ENCODE peak calls at places on chromosomes 1 and 21, in four cellular contexts. I is mesendoderm, M is neuronal stem cell, N is H1. E is an unnamed sample.

GRCh38 chr1:6907201-6907600 is 121.9 kb downstream of the CAMTA1 start:
- DNase-seq in I (no peak), M (no peak), N (no peak), E (peak; percentile 25)

GRCh38 chr1:221002601-221003000 is 123.4 kb downstream of the HLX start:
- DNase-seq in I (no peak), M (no peak), N (no peak), E (no peak)

GRCh38 chr1:115275216-115275615 is 62.8 kb downstream of the NGF start:
- DNase-seq in I (peak; percentile 65), M (no peak), N (no peak), E (no peak)

GRCh38 chr1:31694069-31694909 is 9.5 kb downstream of the COL16A1 start:
- DNase-seq in I (peak; percentile 59), M (no peak), N (no peak), E (no peak)

GRCh38 chr21:46661211-46661625 is 25.7 kb downstream of the PRMT2 start:
- DNase-seq in I (peak; percentile 90), M (peak; percentile 74), N (peak; percentile 61), E (peak; percentile 80)

GRCh38 chr1:100950776-100951175 is 54.9 kb downstream of the SLC30A7 start:
- DNase-seq in I (peak; percentile 54), M (peak; percentile 24), N (no peak), E (peak; percentile 32)

GRCh38 chr1:80153762-80154555 is 1147.4 kb upstream of the ADGRL4 start:
- DNase-seq in I (peak; percentile 29), M (no peak), N (no peak), E (peak; percentile 49)

GRCh38 chr1:2629627-2630497 is 3.0 kb downstream of the MMEL1 start:
- DNase-seq in I (no peak), M (no peak), N (no peak), E (no peak)

GRCh38 chr1:212762839-212763238 is 28.7 kb downstream of the NSL1 start:
- DNase-seq in I (no peak), M (no peak), N (no peak), E (no peak)

GRCh38 chr1:112533029-112533428 is 24.3 kb downstream of the WNT2B start:
- DNase-seq in I (peak; percentile 52), M (no peak), N (no peak), E (no peak)

GRCh38 chr21:39363607-39364555 is 15.0 kb upstream of the HMGN1 start:
- DNase-seq in I (peak; percentile 72), M (no peak), N (no peak), E (no peak)

GRCh38 chr1:208185801-208186201 is 58.4 kb downstream of the PLXNA2 start:
- DNase-seq in I (no peak), M (no peak), N (no peak), E (no peak)

GRCh38 chr1:213678753-213679152 is 309.0 kb upstream of the PROX1 start:
- DNase-seq in I (no peak), M (no peak), N (no peak), E (no peak)

GRCh38 chr1:152111515-152111968 is 3.7 kb downstream of the TCHH start:
- DNase-seq in I (peak; percentile 84), M (peak; percentile 23), N (no peak), E (peak; percentile 82)

GRCh38 chr1:232904566-232904965 is 45.8 kb upstream of the NTPCR start:
- DNase-seq in I (peak; percentile 44), M (no peak), N (no peak), E (no peak)

GRCh38 chr1:163824490-163824889 is 502.7 kb downstream of the NUF2 start:
- DNase-seq in I (peak; percentile 12), M (no peak), N (no peak), E (no peak)

GRCh38 chr1:207964195-207964966 is 53.5 kb upstream of the CD34 start:
- DNase-seq in I (no peak), M (no peak), N (no peak), E (no peak)

GRCh38 chr1:81174811-81175476 is 625.8 kb upstream of the ADGRL2 start:
- DNase-seq in I (peak; percentile 53), M (no peak), N (no peak), E (no peak)

GRCh38 chr1:180841460-180841859 is 71.2 kb upstream of the KIAA1614 start:
- DNase-seq in I (no peak), M (no peak), N (no peak), E (no peak)

GRCh38 chr1:245301162-245301580 is 146.4 kb downstream of the KIF26B start:
- DNase-seq in I (no peak), M (no peak), N (no peak), E (no peak)

GRCh38 chr1:71829346-71829745 is 453.0 kb downstream of the NEGR1 start:
- DNase-seq in I (no peak), M (no peak), N (no peak), E (no peak)

GRCh38 chr1:109530457-109531204 is 9.0 kb upstream of the GPR61 start:
- DNase-seq in I (no peak), M (no peak), N (no peak), E (no peak)

GRCh38 chr1:161351482-161351881 is 16.2 kb downstream of the CFAP126 start:
- DNase-seq in I (no peak), M (no peak), N (no peak), E (no peak)

GRCh38 chr1:67372136-67372535 is 58.1 kb downstream of the SERBP1 start:
- DNase-seq in I (no peak), M (no peak), N (no peak), E (no peak)

GRCh38 chr1:153805929-153806750 is 30.9 kb downstream of the SLC27A3 start:
- DNase-seq in I (no peak), M (no peak), N (no peak), E (no peak)

GRCh38 chr1:153805042-153805745 is 30.0 kb downstream of the SLC27A3 start:
- DNase-seq in I (no peak), M (no peak), N (no peak), E (no peak)

GRCh38 chr1:153803479-153804056 is 28.4 kb downstream of the SLC27A3 start:
- DNase-seq in I (no peak), M (no peak), N (no peak), E (no peak)

GRCh38 chr1:153801786-153802697 is 26.8 kb downstream of the SLC27A3 start:
- DNase-seq in I (no peak), M (no peak), N (no peak), E (no peak)

DNA sequence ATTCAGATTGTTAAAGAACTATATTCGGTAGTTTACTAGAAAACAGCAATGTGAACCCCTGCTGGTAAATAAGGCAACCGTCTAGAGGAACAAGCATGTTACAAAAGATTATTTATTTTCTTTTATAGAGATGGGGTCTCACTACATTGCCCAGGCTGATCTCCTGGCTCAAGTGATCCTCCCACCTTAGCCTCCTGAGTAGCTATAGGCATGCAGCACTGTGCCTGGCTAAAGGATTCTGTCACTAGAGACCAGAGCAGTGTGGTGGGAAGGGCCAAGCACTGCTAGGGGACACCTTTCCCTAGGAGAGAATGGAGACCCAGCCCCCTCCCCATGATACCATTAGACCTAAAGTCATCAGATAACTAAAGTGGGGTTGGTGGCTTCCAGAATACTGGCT is 28.9 kb downstream of the SLC27A3 start:
- DNase-seq in I (no peak), M (no peak), N (no peak), E (no peak)
- H3K27ac ChIP-seq in I (no peak overlapping the region), M (no peak overlapping the region), N (no peak overlapping the region), E (no peak overlapping the region)

GRCh38 chr1:35574655-35575400 is 1.7 kb downstream of the TFAP2E start:
- DNase-seq in I (peak; percentile 65), M (no peak), N (no peak), E (no peak)

GRCh38 chr1:35573776-35574654 is 901 bp downstream of the TFAP2E start:
- DNase-seq in I (no peak), M (no peak), N (no peak), E (no peak)

GRCh38 chr1:35576061-35576765 is 3.1 kb downstream of the TFAP2E start:
- DNase-seq in I (peak; percentile 74), M (no peak), N (no peak), E (no peak)

GRCh38 chr1:35575401-35575958 is 2.4 kb downstream of the TFAP2E start:
- DNase-seq in I (no peak), M (no peak), N (no peak), E (no peak)

GRCh38 chr1:35577071-35577998 is 4.2 kb downstream of the TFAP2E start:
- DNase-seq in I (peak; percentile 70), M (no peak), N (no peak), E (peak; percentile 72)
- H2BK5ac ChIP-seq in I (no peak overlapping the region), M (peak overlapping the region; percentile 91), N (peak overlapping the region; percentile 44), E (no peak overlapping the region)

DNA sequence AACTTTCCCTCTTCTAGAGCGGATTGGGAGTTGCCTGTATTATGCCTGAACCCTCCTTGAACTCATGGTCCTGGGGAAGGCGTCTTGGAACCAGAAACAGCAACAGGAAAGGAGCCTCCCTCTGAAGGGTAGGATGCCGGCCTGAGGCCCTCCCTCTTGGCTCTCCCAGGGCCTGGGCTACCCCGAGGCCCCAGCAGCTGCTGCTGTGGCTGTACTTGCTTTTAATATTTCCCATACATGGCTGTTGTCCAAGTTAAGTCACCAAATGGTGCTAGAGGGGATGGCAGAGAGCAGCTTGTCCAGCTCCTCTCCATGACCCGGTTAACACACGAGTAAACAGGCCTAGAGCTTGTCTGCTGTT is 10.5 kb downstream of the CHRNB2 start:
- DNase-seq in I (no peak), M (no peak), N (no peak), E (no peak)
- H2AK5ac ChIP-seq in I (no peak overlapping the region), M (no peak overlapping the region), N (no peak overlapping the region), E (no peak overlapping the region)

GRCh38 chr1:9057851-9058250 is 11.6 kb downstream of the SLC2A5 start:
- DNase-seq in I (no peak), M (no peak), N (no peak), E (no peak)
- H3K27ac ChIP-seq in I (no peak overlapping the region), M (no peak overlapping the region), N (no peak overlapping the region), E (no peak overlapping the region)

GRCh38 chr1:154557939-154558609 is 388 bp downstream of the UBE2Q1 start:
- DNase-seq in I (peak; percentile 43), M (no peak), N (no peak), E (no peak)
- H2BK5ac ChIP-seq in I (no peak overlapping the region), M (no peak overlapping the region), N (peak overlapping the region; percentile 68), E (no peak overlapping the region)

DNA sequence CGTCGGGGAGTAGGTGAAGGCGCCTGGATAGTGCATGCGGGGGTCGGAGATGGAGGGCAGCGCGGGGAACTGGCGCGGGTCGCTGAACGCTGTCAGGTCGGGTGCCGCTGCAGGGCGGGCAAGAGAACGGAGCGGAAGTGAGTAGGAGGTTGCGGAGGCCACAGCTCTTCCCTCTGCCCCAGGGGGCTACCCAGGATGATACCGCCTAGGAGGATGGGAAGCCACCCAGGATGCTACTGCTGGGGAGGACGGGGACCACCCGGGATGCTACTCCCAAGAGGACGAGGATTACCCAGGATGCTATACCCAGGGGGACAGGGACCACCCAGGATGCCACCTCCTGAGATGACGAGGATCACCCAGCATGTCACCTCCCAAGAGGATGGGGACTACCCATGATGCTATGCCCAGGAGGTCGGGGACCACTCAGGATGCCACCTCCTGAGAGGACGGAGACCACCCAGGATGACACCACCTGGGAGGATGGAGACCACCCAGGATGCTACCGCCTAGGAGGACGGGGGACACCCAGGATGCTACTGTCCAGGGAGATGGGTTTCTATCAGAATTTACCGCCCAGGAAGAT is 123.8 kb downstream of the CLIC6 start:
- DNase-seq in I (no peak), M (no peak), N (no peak), E (no peak)
- H2AK5ac ChIP-seq in I (no peak overlapping the region), M (peak overlapping the region; percentile 86), N (peak overlapping the region; percentile 53), E (no peak overlapping the region)

GRCh38 chr1:26541431-26541815 is 11.9 kb downstream of the RPS6KA1 start:
- DNase-seq in I (no peak), M (no peak), N (no peak), E (no peak)
- H3K27ac ChIP-seq in I (no peak overlapping the region), M (no peak overlapping the region), N (no peak overlapping the region), E (no peak overlapping the region)

E was measured in H9.